ENCODE peak calls at places on chromosomes 13 and 19, in seven cellular contexts. One of them, this sample, is unnamed.
A peak's percentile ranks its signal among the peaks of the same experiment; 100 is the strongest.

GRCh38 chr19:1251503-1252220 is 3.3 kb downstream of the MIDN start:
- DNase-seq in central memory CD4-positive, alpha-beta T cell: peak; percentile 71
- DNase-seq in cardiac fibroblast: no peak
- DNase-seq in activated CD4-positive, alpha-beta T cell treated with anti-CD3 and anti-CD28 coated beads for 48 hours: peak; percentile 80
- DNase-seq in pons: peak; percentile 72
- DNase-seq in left colon: peak; percentile 57
- DNase-seq in PC-9: peak; percentile 53
- DNase-seq in this sample: no peak

GRCh38 chr19:10718205-10719196 is 622 bp downstream of the DNM2 start:
- DNase-seq in central memory CD4-positive, alpha-beta T cell: no peak
- DNase-seq in cardiac fibroblast: peak; percentile 49
- DNase-seq in activated CD4-positive, alpha-beta T cell treated with anti-CD3 and anti-CD28 coated beads for 48 hours: peak; percentile 65
- DNase-seq in pons: no peak
- DNase-seq in left colon: peak; percentile 68
- DNase-seq in PC-9: no peak
- DNase-seq in this sample: no peak

GRCh38 chr19:14632286-14632685 is 42.4 kb downstream of the ADGRE3 start:
- DNase-seq in central memory CD4-positive, alpha-beta T cell: peak; percentile 2
- DNase-seq in cardiac fibroblast: peak; percentile 49
- DNase-seq in activated CD4-positive, alpha-beta T cell treated with anti-CD3 and anti-CD28 coated beads for 48 hours: peak; percentile 13
- DNase-seq in pons: peak; percentile 19
- DNase-seq in left colon: no peak
- DNase-seq in PC-9: peak; percentile 53
- DNase-seq in this sample: no peak

GRCh38 chr13:30026093-30026492 is 175.7 kb upstream of the UBL3 start:
- DNase-seq in central memory CD4-positive, alpha-beta T cell: no peak
- DNase-seq in cardiac fibroblast: peak; percentile 83
- DNase-seq in activated CD4-positive, alpha-beta T cell treated with anti-CD3 and anti-CD28 coated beads for 48 hours: no peak
- DNase-seq in pons: no peak
- DNase-seq in left colon: no peak
- DNase-seq in PC-9: no peak
- DNase-seq in this sample: peak; percentile 53

GRCh38 chr19:15283141-15283885 is 49.0 kb downstream of the BRD4 start:
- DNase-seq in central memory CD4-positive, alpha-beta T cell: no peak
- DNase-seq in cardiac fibroblast: peak; percentile 69
- DNase-seq in activated CD4-positive, alpha-beta T cell treated with anti-CD3 and anti-CD28 coated beads for 48 hours: peak; percentile 61
- DNase-seq in pons: no peak
- DNase-seq in left colon: no peak
- DNase-seq in PC-9: no peak
- DNase-seq in this sample: no peak

GRCh38 chr19:50330365-50331078 is 1.3 kb upstream of the KCNC3 start:
- DNase-seq in central memory CD4-positive, alpha-beta T cell: peak; percentile 79
- DNase-seq in cardiac fibroblast: peak; percentile 9
- DNase-seq in activated CD4-positive, alpha-beta T cell treated with anti-CD3 and anti-CD28 coated beads for 48 hours: peak; percentile 92
- DNase-seq in pons: peak; percentile 89
- DNase-seq in left colon: peak; percentile 86
- DNase-seq in PC-9: peak; percentile 52
- DNase-seq in this sample: no peak

GRCh38 chr19:19475845-19476828 is 39.2 kb downstream of the TSSK6 start:
- DNase-seq in central memory CD4-positive, alpha-beta T cell: no peak
- DNase-seq in cardiac fibroblast: peak; percentile 48
- DNase-seq in activated CD4-positive, alpha-beta T cell treated with anti-CD3 and anti-CD28 coated beads for 48 hours: no peak
- DNase-seq in pons: no peak
- DNase-seq in left colon: no peak
- DNase-seq in PC-9: no peak
- DNase-seq in this sample: no peak

GRCh38 chr13:50685491-50685890 is 158.0 kb downstream of the DLEU7 start:
- DNase-seq in central memory CD4-positive, alpha-beta T cell: no peak
- DNase-seq in cardiac fibroblast: peak; percentile 54
- DNase-seq in activated CD4-positive, alpha-beta T cell treated with anti-CD3 and anti-CD28 coated beads for 48 hours: no peak
- DNase-seq in pons: peak; percentile 99
- DNase-seq in left colon: peak; percentile 48
- DNase-seq in PC-9: no peak
- DNase-seq in this sample: no peak

GRCh38 chr19:30063184-30064020 is 121.4 kb downstream of the URI1 start:
- DNase-seq in central memory CD4-positive, alpha-beta T cell: no peak
- DNase-seq in cardiac fibroblast: no peak
- DNase-seq in activated CD4-positive, alpha-beta T cell treated with anti-CD3 and anti-CD28 coated beads for 48 hours: no peak
- DNase-seq in pons: no peak
- DNase-seq in left colon: no peak
- DNase-seq in PC-9: no peak
- DNase-seq in this sample: no peak

GRCh38 chr13:49022472-49023144 is 46.9 kb downstream of the FNDC3A start:
- DNase-seq in central memory CD4-positive, alpha-beta T cell: no peak
- DNase-seq in cardiac fibroblast: peak; percentile 58
- DNase-seq in activated CD4-positive, alpha-beta T cell treated with anti-CD3 and anti-CD28 coated beads for 48 hours: no peak
- DNase-seq in pons: no peak
- DNase-seq in left colon: no peak
- DNase-seq in PC-9: no peak
- DNase-seq in this sample: peak; percentile 47

GRCh38 chr13:60654405-60654804 is 257.4 kb downstream of the TDRD3 start:
- DNase-seq in central memory CD4-positive, alpha-beta T cell: no peak
- DNase-seq in cardiac fibroblast: peak; percentile 41
- DNase-seq in activated CD4-positive, alpha-beta T cell treated with anti-CD3 and anti-CD28 coated beads for 48 hours: no peak
- DNase-seq in pons: peak; percentile 68
- DNase-seq in left colon: peak; percentile 21
- DNase-seq in PC-9: no peak
- DNase-seq in this sample: no peak

GRCh38 chr19:7497292-7497691 is 8.5 kb upstream of the PEX11G start:
- DNase-seq in central memory CD4-positive, alpha-beta T cell: no peak
- DNase-seq in cardiac fibroblast: no peak
- DNase-seq in activated CD4-positive, alpha-beta T cell treated with anti-CD3 and anti-CD28 coated beads for 48 hours: no peak
- DNase-seq in pons: no peak
- DNase-seq in left colon: no peak
- DNase-seq in PC-9: no peak
- DNase-seq in this sample: no peak

GRCh38 chr13:62357887-62358645 is 942.4 kb upstream of the PCDH20 start:
- DNase-seq in central memory CD4-positive, alpha-beta T cell: no peak
- DNase-seq in cardiac fibroblast: peak; percentile 19
- DNase-seq in activated CD4-positive, alpha-beta T cell treated with anti-CD3 and anti-CD28 coated beads for 48 hours: no peak
- DNase-seq in pons: peak; percentile 18
- DNase-seq in left colon: no peak
- DNase-seq in PC-9: no peak
- DNase-seq in this sample: peak; percentile 25

GRCh38 chr19:2613507-2614295 is 88.8 kb downstream of the GNG7 start:
- DNase-seq in central memory CD4-positive, alpha-beta T cell: peak; percentile 41
- DNase-seq in cardiac fibroblast: peak; percentile 60
- DNase-seq in activated CD4-positive, alpha-beta T cell treated with anti-CD3 and anti-CD28 coated beads for 48 hours: peak; percentile 74
- DNase-seq in pons: no peak
- DNase-seq in left colon: peak; percentile 46
- DNase-seq in PC-9: no peak
- DNase-seq in this sample: no peak

GRCh38 chr13:27953671-27954405 is 15.3 kb downstream of the CDX2 start:
- DNase-seq in central memory CD4-positive, alpha-beta T cell: peak; percentile 32
- DNase-seq in cardiac fibroblast: peak; percentile 52
- DNase-seq in activated CD4-positive, alpha-beta T cell treated with anti-CD3 and anti-CD28 coated beads for 48 hours: peak; percentile 81
- DNase-seq in pons: peak; percentile 26
- DNase-seq in left colon: peak; percentile 87
- DNase-seq in PC-9: no peak
- DNase-seq in this sample: no peak

GRCh38 chr13:107531816-107532215 is 683.5 kb downstream of the LIG4 start:
- DNase-seq in central memory CD4-positive, alpha-beta T cell: no peak
- DNase-seq in cardiac fibroblast: no peak
- DNase-seq in activated CD4-positive, alpha-beta T cell treated with anti-CD3 and anti-CD28 coated beads for 48 hours: no peak
- DNase-seq in pons: no peak
- DNase-seq in left colon: no peak
- DNase-seq in PC-9: peak; percentile 81
- DNase-seq in this sample: no peak